ENCODE peak calls at places on chromosomes 12 and 14, in ten cellular contexts. B, L, R, A, N, U, T, E, G and P are unnamed samples. For H3K4me1, the result is how much of the 10 kb centered on the place peaks cover.

GRCh38 chr14:79649856-79650255 is 561.4 kb downstream of the DIO2 start:
- DNase-seq in B (no peak), L (no peak), R (no peak), A (no peak), N (no peak), U (no peak), T (no peak), E (no peak), G (no peak), P (no peak)

GRCh38 chr12:75944097-75944904 is 87.3 kb downstream of the PHLDA1 start:
- DNase-seq in B (peak), L (peak), R (peak), A (no peak), N (no peak), U (no peak), T (no peak), E (no peak), G (no peak), P (no peak)

GRCh38 chr14:71372411-71372838 is 465.2 kb downstream of the PCNX1 start:
- DNase-seq in B (no peak), L (no peak), R (peak), A (no peak), N (no peak), U (no peak), T (no peak), E (no peak), G (no peak), P (no peak)

GRCh38 chr12:50557421-50557820 is 52.6 kb downstream of the DIP2B start:
- DNase-seq in B (no peak), L (no peak), R (no peak), A (no peak), N (no peak), U (no peak), T (no peak), E (no peak), G (no peak), P (no peak)

GRCh38 chr12:54404061-54405004 is 14.7 kb downstream of the ITGA5 start:
- DNase-seq in B (peak), L (peak), R (peak), A (no peak), N (no peak), U (no peak), T (no peak), E (no peak), G (peak), P (peak)

GRCh38 chr14:99522934-99523660 is 41.9 kb downstream of the CCNK start:
- DNase-seq in B (no peak), L (no peak), R (peak), A (no peak), N (no peak), U (no peak), T (peak), E (peak), G (no peak), P (no peak)

GRCh38 chr12:132489078-132489601 is 811 bp upstream of the FBRSL1 start:
- DNase-seq in B (no peak), L (no peak), R (no peak), A (no peak), N (peak), U (no peak), T (peak), E (peak), G (peak), P (peak)

GRCh38 chr14:42193426-42193766 is 586.7 kb downstream of the LRFN5 start:
- DNase-seq in B (no peak), L (no peak), R (no peak), A (no peak), N (no peak), U (no peak), T (no peak), E (no peak), G (no peak), P (no peak)

GRCh38 chr14:30227871-30228270 is 300.2 kb upstream of the PRKD1 start:
- DNase-seq in B (no peak), L (no peak), R (peak), A (no peak), N (no peak), U (no peak), T (peak), E (peak), G (no peak), P (no peak)

GRCh38 chr12:89126712-89127111 is 225.6 kb downstream of the DUSP6 start:
- DNase-seq in B (no peak), L (no peak), R (peak), A (no peak), N (no peak), U (no peak), T (no peak), E (no peak), G (no peak), P (no peak)

GRCh38 chr14:77470192-77470870 is 12.4 kb downstream of the AHSA1 start:
- DNase-seq in B (no peak), L (no peak), R (no peak), A (no peak), N (peak), U (no peak), T (no peak), E (no peak), G (no peak), P (no peak)

GRCh38 chr12:10801727-10802126 is 700 bp downstream of the TAS2R7 start:
- DNase-seq in B (no peak), L (no peak), R (no peak), A (no peak), N (no peak), U (no peak), T (no peak), E (no peak), G (no peak), P (no peak)

GRCh38 chr12:75766263-75767160 is 255.1 kb upstream of the KRR1 start:
- DNase-seq in B (no peak), L (no peak), R (peak), A (no peak), N (no peak), U (no peak), T (no peak), E (no peak), G (no peak), P (no peak)

DNA sequence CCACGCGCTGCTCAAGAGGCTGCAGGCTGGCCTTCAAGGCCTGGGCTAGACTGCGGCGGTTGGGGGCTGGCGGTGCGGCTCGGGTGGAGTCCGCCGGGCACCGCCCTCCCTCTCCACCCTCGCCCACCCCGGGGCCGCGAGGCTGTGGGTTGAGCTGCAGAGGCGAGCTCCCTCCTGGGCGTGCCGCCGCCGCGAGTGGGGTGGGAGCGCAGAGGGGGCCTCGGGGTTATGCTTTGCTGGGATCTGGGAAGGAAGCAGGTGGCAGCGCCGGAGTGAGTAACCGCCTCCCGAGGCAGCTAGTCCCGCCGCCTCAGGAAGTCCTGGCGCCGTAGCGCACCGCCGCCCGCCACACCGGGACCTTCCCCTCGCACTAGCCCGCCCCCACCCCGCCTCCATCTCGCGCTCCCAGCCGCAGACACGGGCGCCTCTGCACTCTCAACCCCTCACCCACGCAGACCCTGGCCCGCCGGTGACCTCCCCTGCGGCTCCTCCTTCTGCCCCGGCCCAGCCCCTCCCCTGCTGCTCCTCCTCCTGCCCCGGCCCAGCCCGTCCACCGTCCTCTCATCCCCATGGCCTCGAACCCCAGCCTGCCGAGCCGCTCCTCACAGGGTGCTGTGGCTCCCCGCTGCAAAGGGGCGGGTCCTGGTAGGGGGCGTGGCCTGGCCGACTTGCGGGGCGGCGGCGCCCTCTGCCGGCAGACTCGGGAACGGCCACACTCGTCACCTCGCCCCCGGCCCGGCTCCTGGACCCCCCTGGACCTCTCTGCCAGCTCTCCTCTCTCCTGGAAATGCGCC is 16.6 kb downstream of the TAMALIN start:
- DNase-seq in B (peak), L (peak), R (peak), A (peak), N (peak), U (no peak), T (peak), E (peak), G (peak), P (peak)
- H3K27ac ChIP-seq in B (no peak), L (no peak), R (no peak), A (peak), N (peak), U (peak), T (peak), E (peak), G (peak), P (no peak)

DNA sequence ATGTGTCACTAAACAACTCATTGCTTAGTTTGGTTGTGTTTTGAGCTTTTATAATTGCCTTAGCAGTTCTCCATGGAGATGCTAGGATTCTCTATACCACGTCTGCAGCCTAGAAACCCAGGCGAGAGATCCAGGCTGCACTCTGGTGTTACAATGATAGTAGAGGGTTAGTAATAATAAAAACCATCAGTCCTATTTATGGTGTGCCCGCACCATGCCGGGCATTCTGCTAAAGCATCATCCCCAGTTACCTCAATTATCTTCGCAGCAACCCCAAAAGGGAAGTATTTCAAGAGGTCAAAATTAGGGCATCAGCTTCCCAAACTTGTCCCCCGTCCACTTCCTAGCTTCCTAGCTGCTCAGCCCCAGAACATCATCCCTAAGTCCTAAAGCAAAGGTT is 3.2 kb downstream of the SYNE3 start:
- DNase-seq in B (no peak), L (no peak), R (no peak), A (no peak), N (no peak), U (no peak), T (no peak), E (no peak), G (no peak), P (no peak)
- H3K4me1 ChIP-seq in B (half or more), L (under half), R (under half), A (under half), N (under half), U (half or more), T (half or more), E (under half), G (under half), P (under half)

GRCh38 chr12:94553130-94553519 is 93.5 kb upstream of the CEP83 start:
- DNase-seq in B (no peak), L (no peak), R (peak), A (no peak), N (no peak), U (no peak), T (no peak), E (peak), G (no peak), P (peak)
- H3K27ac ChIP-seq in B (no peak), L (no peak), R (no peak), A (no peak), N (no peak), U (no peak), T (no peak), E (no peak), G (no peak), P (no peak)

GRCh38 chr12:70077441-70077840 is 165.8 kb upstream of the CNOT2 start:
- DNase-seq in B (no peak), L (no peak), R (no peak), A (no peak), N (no peak), U (no peak), T (no peak), E (no peak), G (no peak), P (no peak)

GRCh38 chr12:70082997-70083676 is 160.1 kb upstream of the CNOT2 start:
- DNase-seq in B (no peak), L (no peak), R (no peak), A (no peak), N (no peak), U (no peak), T (no peak), E (no peak), G (no peak), P (no peak)

GRCh38 chr12:70078161-70078560 is 165.1 kb upstream of the CNOT2 start:
- DNase-seq in B (no peak), L (no peak), R (no peak), A (no peak), N (no peak), U (no peak), T (no peak), E (no peak), G (no peak), P (no peak)

GRCh38 chr12:70083677-70084020 is 159.6 kb upstream of the CNOT2 start:
- DNase-seq in B (no peak), L (no peak), R (no peak), A (no peak), N (no peak), U (no peak), T (no peak), E (no peak), G (no peak), P (no peak)

DNA sequence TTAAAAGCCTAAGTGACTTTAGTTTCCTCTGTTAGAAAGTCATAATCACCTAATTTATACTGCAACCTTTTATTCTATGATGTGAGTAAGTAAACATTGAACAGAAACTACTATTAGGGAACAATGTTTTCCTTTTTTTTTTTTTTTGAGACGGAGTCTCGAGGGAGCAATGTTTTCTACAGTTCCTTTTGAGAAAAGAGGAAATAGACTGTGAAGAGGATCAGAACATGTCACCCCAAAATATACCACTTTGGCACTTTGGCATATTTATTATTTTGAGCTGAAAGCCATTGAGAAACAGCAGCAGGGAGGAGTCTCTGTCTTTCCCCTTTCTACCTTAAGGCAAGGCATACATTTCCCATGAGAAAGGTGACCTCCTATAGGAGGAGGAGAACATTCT is 162.7 kb upstream of the CNOT2 start:
- DNase-seq in B (no peak), L (no peak), R (no peak), A (no peak), N (no peak), U (no peak), T (no peak), E (no peak), G (no peak), P (no peak)
- H3K4me1 ChIP-seq in B (under half), L (under half), R (under half), A (under half), N (under half), U (under half), T (under half), E (under half), G (under half), P (under half)

DNA sequence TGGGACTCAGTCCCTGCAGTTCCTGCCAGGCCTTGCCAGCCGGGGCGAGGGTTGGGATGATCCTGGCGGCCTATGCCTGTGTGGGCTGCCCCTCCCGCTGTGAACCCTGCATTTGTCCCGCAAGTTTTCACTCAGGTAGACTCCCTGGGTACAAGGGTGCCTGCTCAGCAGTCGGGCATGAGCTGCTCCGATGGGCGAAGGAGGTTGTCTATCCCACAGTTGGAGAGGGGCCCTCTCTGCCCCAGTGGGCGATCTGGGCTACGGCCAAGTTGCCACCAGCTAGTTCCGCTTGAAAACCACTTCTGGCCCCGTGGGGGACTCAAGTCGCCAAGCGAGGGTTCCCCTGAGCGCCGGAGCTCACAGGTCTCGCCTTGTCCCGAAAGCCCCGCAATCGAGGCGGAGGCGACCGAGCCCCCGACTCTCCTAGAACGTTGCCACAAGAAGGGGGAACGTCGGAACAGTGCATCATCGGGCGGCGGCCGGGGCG is 368 bp upstream of the TPI1 start:
- DNase-seq in B (no peak), L (no peak), R (no peak), A (peak), N (no peak), U (peak), T (no peak), E (no peak), G (no peak), P (no peak)
- H3K27ac ChIP-seq in B (no peak), L (no peak), R (peak), A (peak), N (peak), U (peak), T (peak), E (peak), G (peak), P (peak)

GRCh38 chr14:21048638-21049037 is 6.5 kb downstream of the RNASE7 start:
- DNase-seq in B (no peak), L (no peak), R (no peak), A (no peak), N (no peak), U (no peak), T (no peak), E (no peak), G (no peak), P (no peak)
- H3K4me1 ChIP-seq in B (under half), L (under half), R (under half), A (under half), N (under half), U (under half), T (under half), E (under half), G (under half), P (under half)